ENCODE peak calls at places on chromosomes 7 and 10, in seven cellular contexts. N is Ammon's horn, R is GM23338, E is amniotic stem cell, Y is EL, P is K562, V is cardiac fibroblast. D is an unnamed sample.

GRCh38 chr7:99599836-99600235 is 1.8 kb downstream of the TMEM225B start:
- DNase-seq in N (no peak), R (no peak), E (no peak), Y (no peak), P (no peak), V (no peak), D (no peak)

GRCh38 chr10:21315321-21316220 is 209.9 kb downstream of the SKIDA1 start:
- DNase-seq in N (peak), R (peak), E (peak), Y (peak), P (no peak), V (peak), D (no peak)

GRCh38 chr7:117068511-117069155 is 115.3 kb downstream of the ST7 start:
- DNase-seq in N (peak), R (peak), E (no peak), Y (no peak), P (no peak), V (no peak), D (no peak)

GRCh38 chr7:133958822-133959221 is 168.3 kb upstream of the LRGUK start:
- DNase-seq in N (no peak), R (no peak), E (no peak), Y (no peak), P (no peak), V (no peak), D (no peak)

GRCh38 chr7:105439174-105439893 is 50.6 kb upstream of the SRPK2 start:
- DNase-seq in N (no peak), R (no peak), E (peak), Y (peak), P (peak), V (peak), D (no peak)

GRCh38 chr10:72089618-72090017 is 1.3 kb upstream of the SPOCK2 start:
- DNase-seq in N (no peak), R (no peak), E (no peak), Y (no peak), P (no peak), V (no peak), D (no peak)

GRCh38 chr7:43954524-43955228 is 28.4 kb downstream of the UBE2D4 start:
- DNase-seq in N (peak), R (peak), E (no peak), Y (peak), P (peak), V (peak), D (no peak)

GRCh38 chr10:60728056-60728455 is 50.2 kb upstream of the CDK1 start:
- DNase-seq in N (no peak), R (no peak), E (no peak), Y (no peak), P (no peak), V (no peak), D (peak)

GRCh38 chr7:84790873-84791272 is 396.0 kb downstream of the SEMA3D start:
- DNase-seq in N (no peak), R (no peak), E (peak), Y (peak), P (no peak), V (peak), D (no peak)

GRCh38 chr7:102387064-102387463 is 9.1 kb upstream of the PRKRIP1 start:
- DNase-seq in N (no peak), R (no peak), E (no peak), Y (no peak), P (no peak), V (no peak), D (no peak)

GRCh38 chr7:66182920-66183319 is 22.2 kb upstream of the TPST1 start:
- DNase-seq in N (no peak), R (no peak), E (no peak), Y (no peak), P (no peak), V (no peak), D (no peak)

GRCh38 chr7:151024435-151025056 is at the start of gene ATG9B:
- DNase-seq in N (no peak), R (no peak), E (no peak), Y (no peak), P (no peak), V (no peak), D (no peak)

GRCh38 chr7:26202019-26202985 is 757 bp downstream of the CBX3 start:
- DNase-seq in N (peak), R (peak), E (no peak), Y (no peak), P (peak), V (peak), D (peak)

GRCh38 chr10:77713506-77714280 is 76.1 kb upstream of the KCNMA1 start:
- DNase-seq in N (no peak), R (no peak), E (no peak), Y (peak), P (no peak), V (no peak), D (no peak)

GRCh38 chr7:96169439-96169838 is 152.5 kb downstream of the SLC25A13 start:
- DNase-seq in N (peak), R (no peak), E (no peak), Y (no peak), P (no peak), V (peak), D (no peak)

GRCh38 chr7:75986147-75986781 is 8.1 kb downstream of the TMEM120A start:
- DNase-seq in N (peak), R (no peak), E (no peak), Y (no peak), P (no peak), V (no peak), D (no peak)

GRCh38 chr7:111198255-111198654 is 107.3 kb downstream of the LRRN3 start:
- DNase-seq in N (no peak), R (no peak), E (peak), Y (peak), P (no peak), V (peak), D (no peak)

GRCh38 chr10:16799621-16800020 is 17.6 kb downstream of the RSU1 start:
- DNase-seq in N (no peak), R (peak), E (no peak), Y (no peak), P (no peak), V (no peak), D (no peak)

GRCh38 chr7:128236924-128237586 is 4.0 kb upstream of the LEP start:
- DNase-seq in N (no peak), R (peak), E (no peak), Y (peak), P (no peak), V (peak), D (peak)

GRCh38 chr10:72097448-72098300 is 9.3 kb upstream of the SPOCK2 start:
- DNase-seq in N (no peak), R (no peak), E (peak), Y (peak), P (peak), V (peak), D (no peak)

GRCh38 chr7:27678617-27679260 is 16.1 kb upstream of the HIBADH start:
- DNase-seq in N (no peak), R (no peak), E (no peak), Y (peak), P (no peak), V (peak), D (no peak)

GRCh38 chr10:4111593-4111992 is 326.6 kb upstream of the KLF6 start:
- DNase-seq in N (no peak), R (no peak), E (no peak), Y (peak), P (no peak), V (peak), D (no peak)

GRCh38 chr7:156015237-156016020 is 203.2 kb upstream of the SHH start:
- DNase-seq in N (no peak), R (no peak), E (no peak), Y (no peak), P (no peak), V (no peak), D (no peak)

GRCh38 chr10:79052311-79053080 is 16.3 kb upstream of the ZMIZ1 start:
- DNase-seq in N (no peak), R (peak), E (no peak), Y (no peak), P (peak), V (no peak), D (peak)

GRCh38 chr10:1149793-1150637 is 93.8 kb downstream of the WDR37 start:
- DNase-seq in N (no peak), R (no peak), E (no peak), Y (no peak), P (peak), V (no peak), D (no peak)

GRCh38 chr10:123141791-123142700 is 5.9 kb upstream of the HMX2 start:
- DNase-seq in N (no peak), R (peak), E (no peak), Y (no peak), P (no peak), V (no peak), D (no peak)

GRCh38 chr7:142833174-142834027 is 21.5 kb upstream of the EPHB6 start:
- DNase-seq in N (no peak), R (no peak), E (no peak), Y (no peak), P (no peak), V (peak), D (no peak)

GRCh38 chr7:16817536-16817935 is 12.7 kb upstream of the AGR2 start:
- DNase-seq in N (no peak), R (no peak), E (no peak), Y (no peak), P (no peak), V (peak), D (no peak)

GRCh38 chr10:24900888-24901685 is 51.3 kb downstream of the PRTFDC1 start:
- DNase-seq in N (peak), R (no peak), E (no peak), Y (no peak), P (no peak), V (no peak), D (no peak)

GRCh38 chr10:124007102-124007772 is 86.2 kb downstream of the CHST15 start:
- DNase-seq in N (no peak), R (no peak), E (no peak), Y (no peak), P (no peak), V (no peak), D (no peak)

GRCh38 chr7:129271500-129272355 is 46.9 kb downstream of the AHCYL2 start:
- DNase-seq in N (peak), R (peak), E (no peak), Y (peak), P (peak), V (peak), D (peak)

D was measured in CD8-positive, alpha-beta memory T cell.